ENCODE peak calls at places on chromosomes 12 and 14, in five cellular contexts. One of them, this sample, is unnamed.

GRCh38 chr14:92964124-92965109 is 41.5 kb downstream of the CHGA start:
- DNase-seq in brain microvascular endothelial cell: no peak
- DNase-seq in astrocyte of the spinal cord: no peak
- DNase-seq in BJ: no peak
- DNase-seq in thoracic aorta: no peak
- DNase-seq in this sample: no peak

GRCh38 chr12:67366530-67367196 is 97.5 kb downstream of the CAND1 start:
- DNase-seq in brain microvascular endothelial cell: peak; percentile 56
- DNase-seq in astrocyte of the spinal cord: peak; percentile 53
- DNase-seq in thoracic aorta: no peak
- DNase-seq in BJ: peak; percentile 96
- DNase-seq in this sample: no peak

GRCh38 chr12:108671110-108671509 is 37.4 kb upstream of the SELPLG start:
- DNase-seq in brain microvascular endothelial cell: no peak
- DNase-seq in astrocyte of the spinal cord: no peak
- DNase-seq in thoracic aorta: no peak
- DNase-seq in BJ: no peak
- DNase-seq in this sample: no peak

GRCh38 chr12:96237465-96238077 is 43.4 kb downstream of the ELK3 start:
- DNase-seq in brain microvascular endothelial cell: peak; percentile 96
- DNase-seq in astrocyte of the spinal cord: peak; percentile 98
- DNase-seq in BJ: peak; percentile 88
- DNase-seq in thoracic aorta: peak; percentile 39
- DNase-seq in this sample: peak; percentile 23

GRCh38 chr12:7711133-7711532 is at the start of gene DPPA3:
- DNase-seq in thoracic aorta: no peak
- DNase-seq in BJ: no peak
- DNase-seq in astrocyte of the spinal cord: no peak
- DNase-seq in brain microvascular endothelial cell: no peak
- DNase-seq in this sample: no peak

GRCh38 chr12:2868986-2869385 is 8.0 kb downstream of the FOXM1 start:
- DNase-seq in thoracic aorta: no peak
- DNase-seq in brain microvascular endothelial cell: no peak
- DNase-seq in astrocyte of the spinal cord: peak; percentile 53
- DNase-seq in BJ: no peak
- DNase-seq in this sample: no peak

GRCh38 chr12:108568653-108569154 is 6.3 kb downstream of the ISCU start:
- DNase-seq in BJ: no peak
- DNase-seq in thoracic aorta: no peak
- DNase-seq in brain microvascular endothelial cell: no peak
- DNase-seq in astrocyte of the spinal cord: no peak
- DNase-seq in this sample: peak; percentile 60

GRCh38 chr12:68403296-68403695 is 71.1 kb upstream of the MDM1 start:
- DNase-seq in BJ: no peak
- DNase-seq in astrocyte of the spinal cord: no peak
- DNase-seq in brain microvascular endothelial cell: no peak
- DNase-seq in thoracic aorta: no peak
- DNase-seq in this sample: no peak

GRCh38 chr12:125552223-125552747 is 487.1 kb downstream of the AACS start:
- DNase-seq in thoracic aorta: no peak
- DNase-seq in astrocyte of the spinal cord: no peak
- DNase-seq in brain microvascular endothelial cell: no peak
- DNase-seq in BJ: no peak
- DNase-seq in this sample: no peak

GRCh38 chr12:1131811-1132224 is 140.8 kb downstream of the ERC1 start:
- DNase-seq in BJ: no peak
- DNase-seq in thoracic aorta: no peak
- DNase-seq in brain microvascular endothelial cell: no peak
- DNase-seq in astrocyte of the spinal cord: peak; percentile 61
- DNase-seq in this sample: no peak

GRCh38 chr12:104710940-104711725 is 247.0 kb downstream of the SLC41A2 start:
- DNase-seq in BJ: peak; percentile 85
- DNase-seq in astrocyte of the spinal cord: peak; percentile 60
- DNase-seq in brain microvascular endothelial cell: no peak
- DNase-seq in thoracic aorta: no peak
- DNase-seq in this sample: no peak

GRCh38 chr14:95033851-95034622 is 123.3 kb downstream of the DICER1 start:
- DNase-seq in BJ: no peak
- DNase-seq in brain microvascular endothelial cell: no peak
- DNase-seq in thoracic aorta: no peak
- DNase-seq in astrocyte of the spinal cord: no peak
- DNase-seq in this sample: no peak

GRCh38 chr14:95037273-95037672 is 120.1 kb downstream of the DICER1 start:
- DNase-seq in thoracic aorta: no peak
- DNase-seq in brain microvascular endothelial cell: no peak
- DNase-seq in BJ: no peak
- DNase-seq in astrocyte of the spinal cord: no peak
- DNase-seq in this sample: no peak

GRCh38 chr14:95038521-95039250 is 118.6 kb downstream of the DICER1 start:
- DNase-seq in thoracic aorta: no peak
- DNase-seq in brain microvascular endothelial cell: no peak
- DNase-seq in astrocyte of the spinal cord: no peak
- DNase-seq in BJ: no peak
- DNase-seq in this sample: no peak

GRCh38 chr14:95039259-95039992 is 117.9 kb downstream of the DICER1 start:
- DNase-seq in thoracic aorta: no peak
- DNase-seq in BJ: no peak
- DNase-seq in astrocyte of the spinal cord: no peak
- DNase-seq in brain microvascular endothelial cell: no peak
- DNase-seq in this sample: no peak

DNA sequence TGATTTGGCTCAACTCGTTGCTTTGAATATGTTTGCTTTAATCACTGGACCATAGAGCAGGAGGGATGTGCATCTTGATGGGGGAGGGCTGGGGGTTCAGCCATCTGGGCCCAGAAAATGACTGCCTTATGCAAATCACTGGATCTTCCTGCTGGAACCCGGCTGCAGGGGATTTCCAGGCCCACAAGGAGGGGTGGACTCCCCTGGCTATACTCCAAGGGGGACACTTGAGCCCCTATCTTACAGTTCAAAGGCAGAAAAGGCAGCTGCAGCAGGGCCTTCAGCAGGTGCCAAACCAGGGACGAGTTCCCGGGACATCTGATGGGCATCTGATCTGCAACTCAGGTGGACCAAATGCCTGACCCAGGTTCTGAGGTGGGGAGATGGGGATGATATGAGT is 122.5 kb downstream of the DICER1 start:
- DNase-seq in brain microvascular endothelial cell: no peak
- DNase-seq in thoracic aorta: no peak
- DNase-seq in astrocyte of the spinal cord: no peak
- DNase-seq in BJ: no peak
- DNase-seq in this sample: no peak
- TF ChIP-seq CTCF in brain microvascular endothelial cell: no peak
- TF ChIP-seq CTCF in thoracic aorta: no peak
- TF ChIP-seq CTCF in astrocyte of the spinal cord: no peak
- TF ChIP-seq CTCF in BJ: no peak
- TF ChIP-seq CTCF in this sample: no peak

GRCh38 chr14:89254201-89254919 is 162.7 kb downstream of the FOXN3 start:
- DNase-seq in astrocyte of the spinal cord: no peak
- DNase-seq in BJ: no peak
- DNase-seq in brain microvascular endothelial cell: no peak
- DNase-seq in thoracic aorta: no peak
- DNase-seq in this sample: no peak

GRCh38 chr14:89251066-89251465 is 166.0 kb downstream of the FOXN3 start:
- DNase-seq in brain microvascular endothelial cell: peak; percentile 39
- DNase-seq in astrocyte of the spinal cord: no peak
- DNase-seq in thoracic aorta: no peak
- DNase-seq in BJ: no peak
- DNase-seq in this sample: no peak

GRCh38 chr14:89255012-89255411 is 162.0 kb downstream of the FOXN3 start:
- DNase-seq in BJ: no peak
- DNase-seq in astrocyte of the spinal cord: no peak
- DNase-seq in brain microvascular endothelial cell: no peak
- DNase-seq in thoracic aorta: no peak
- DNase-seq in this sample: no peak

GRCh38 chr14:89255852-89256251 is 161.2 kb downstream of the FOXN3 start:
- DNase-seq in astrocyte of the spinal cord: no peak
- DNase-seq in BJ: no peak
- DNase-seq in thoracic aorta: no peak
- DNase-seq in brain microvascular endothelial cell: no peak
- DNase-seq in this sample: no peak

DNA sequence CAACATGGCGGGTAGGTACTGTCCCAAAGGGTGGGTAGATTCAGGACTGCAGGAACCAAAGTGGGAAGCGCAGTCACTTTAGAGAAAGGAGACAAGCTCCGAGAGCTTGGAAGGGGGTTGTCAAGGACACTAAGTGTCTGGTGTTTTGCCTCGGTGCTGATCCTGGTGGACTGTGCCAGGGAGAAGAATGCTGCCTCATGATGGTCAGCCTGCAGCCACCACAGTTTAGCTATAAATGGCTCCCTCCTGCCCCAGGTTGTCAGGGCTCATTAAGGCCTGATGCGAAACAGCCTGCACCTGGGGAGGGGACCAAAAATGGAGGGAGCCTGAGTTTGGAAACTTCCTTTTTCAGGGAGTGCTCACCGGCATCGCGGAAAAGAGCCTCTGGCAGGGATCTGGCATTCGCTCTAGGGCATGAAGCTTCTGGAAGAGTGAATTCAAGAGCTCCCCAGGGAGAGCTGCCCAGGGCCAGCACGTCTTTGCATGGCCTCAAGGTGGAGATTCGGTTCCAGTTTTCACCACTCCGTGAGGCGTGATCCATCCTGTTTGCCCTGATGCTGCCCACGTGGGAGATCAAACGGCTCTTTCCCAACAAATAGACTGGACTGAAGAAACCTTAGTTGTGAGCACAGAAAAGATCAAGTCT is 164.0 kb downstream of the FOXN3 start:
- DNase-seq in thoracic aorta: no peak
- DNase-seq in brain microvascular endothelial cell: no peak
- DNase-seq in astrocyte of the spinal cord: no peak
- DNase-seq in BJ: no peak
- DNase-seq in this sample: no peak
- TF ChIP-seq CTCF in thoracic aorta: peak; percentile 33
- TF ChIP-seq CTCF in brain microvascular endothelial cell: peak; percentile 38
- TF ChIP-seq CTCF in astrocyte of the spinal cord: peak; percentile 32
- TF ChIP-seq CTCF in BJ: no peak
- TF ChIP-seq CTCF in this sample: no peak

DNA sequence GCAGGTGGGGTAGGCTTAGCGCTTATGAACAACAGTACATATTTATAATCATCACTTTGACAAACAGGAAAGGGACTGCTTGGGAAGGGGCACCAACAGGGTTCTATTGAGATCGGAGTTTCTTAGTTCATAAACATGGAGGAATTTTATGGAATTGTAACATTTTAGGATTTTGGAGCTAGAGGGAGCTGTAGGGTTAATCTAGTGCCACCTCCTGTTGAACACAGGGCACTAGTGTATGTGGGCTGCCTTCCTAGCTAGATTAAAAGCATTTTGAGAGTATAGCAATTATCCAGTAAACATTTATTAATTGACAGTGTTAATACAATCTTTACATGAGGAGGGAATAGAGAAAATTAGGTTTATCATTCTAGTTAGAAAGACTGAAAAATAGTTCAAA is 23.1 kb upstream of the TBC1D30 start:
- DNase-seq in BJ: no peak
- DNase-seq in brain microvascular endothelial cell: no peak
- DNase-seq in thoracic aorta: no peak
- DNase-seq in astrocyte of the spinal cord: no peak
- DNase-seq in this sample: no peak
- TF ChIP-seq CTCF in BJ: peak; percentile 40
- TF ChIP-seq CTCF in brain microvascular endothelial cell: peak; percentile 63
- TF ChIP-seq CTCF in thoracic aorta: no peak
- TF ChIP-seq CTCF in astrocyte of the spinal cord: peak; percentile 48
- TF ChIP-seq CTCF in this sample: no peak

GRCh38 chr12:54414191-54414525 is 4.9 kb downstream of the ITGA5 start:
- DNase-seq in astrocyte of the spinal cord: no peak
- DNase-seq in thoracic aorta: no peak
- DNase-seq in BJ: no peak
- DNase-seq in brain microvascular endothelial cell: no peak
- DNase-seq in this sample: no peak

GRCh38 chr12:54413284-54414190 is 5.5 kb downstream of the ITGA5 start:
- DNase-seq in brain microvascular endothelial cell: peak; percentile 59
- DNase-seq in thoracic aorta: no peak
- DNase-seq in astrocyte of the spinal cord: no peak
- DNase-seq in BJ: no peak
- DNase-seq in this sample: peak; percentile 81

GRCh38 chr12:54417712-54418440 is 1.2 kb downstream of the ITGA5 start:
- DNase-seq in astrocyte of the spinal cord: no peak
- DNase-seq in thoracic aorta: no peak
- DNase-seq in brain microvascular endothelial cell: no peak
- DNase-seq in BJ: no peak
- DNase-seq in this sample: no peak

GRCh38 chr12:54416908-54417603 is 2.0 kb downstream of the ITGA5 start:
- DNase-seq in brain microvascular endothelial cell: no peak
- DNase-seq in thoracic aorta: no peak
- DNase-seq in astrocyte of the spinal cord: no peak
- DNase-seq in BJ: no peak
- DNase-seq in this sample: no peak

DNA sequence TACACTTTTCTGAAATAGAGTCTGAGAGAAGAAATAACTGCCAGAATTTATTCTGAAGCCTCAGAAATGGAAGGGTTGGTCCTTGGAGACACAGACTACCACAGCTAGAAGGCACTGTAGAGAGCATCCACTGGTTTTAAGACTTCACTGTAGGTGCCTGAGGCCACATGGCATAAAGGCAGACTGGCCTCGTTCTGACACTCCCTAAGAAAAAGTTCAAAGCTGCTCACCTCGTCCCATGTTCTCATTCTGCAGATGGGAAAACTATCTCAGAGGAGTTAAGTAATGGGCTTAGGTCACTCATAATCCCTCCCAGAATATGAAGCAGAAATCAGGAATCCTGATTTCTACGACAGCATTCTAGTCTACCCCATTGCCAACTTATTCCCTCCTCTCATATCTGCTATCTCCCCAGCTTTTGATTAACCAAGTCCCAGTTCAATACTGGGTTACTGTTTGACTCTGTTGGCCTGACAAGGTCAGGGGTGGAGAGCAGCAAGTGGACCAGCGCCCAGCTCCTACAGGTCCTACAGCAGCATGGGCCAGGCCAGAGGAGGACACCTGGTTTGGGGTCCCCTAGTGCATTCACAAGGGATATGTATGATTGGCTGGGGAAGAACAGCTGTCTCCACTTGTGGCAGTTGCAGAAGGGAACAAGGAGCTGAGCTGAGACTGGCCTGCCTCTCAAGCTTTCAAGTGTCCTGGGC is 3.7 kb downstream of the ITGA5 start:
- DNase-seq in brain microvascular endothelial cell: no peak
- DNase-seq in astrocyte of the spinal cord: no peak
- DNase-seq in thoracic aorta: no peak
- DNase-seq in BJ: no peak
- DNase-seq in this sample: no peak
- TF ChIP-seq CTCF in brain microvascular endothelial cell: peak; percentile 14
- TF ChIP-seq CTCF in astrocyte of the spinal cord: no peak
- TF ChIP-seq CTCF in thoracic aorta: no peak
- TF ChIP-seq CTCF in BJ: peak; percentile 11
- TF ChIP-seq CTCF in this sample: no peak

DNA sequence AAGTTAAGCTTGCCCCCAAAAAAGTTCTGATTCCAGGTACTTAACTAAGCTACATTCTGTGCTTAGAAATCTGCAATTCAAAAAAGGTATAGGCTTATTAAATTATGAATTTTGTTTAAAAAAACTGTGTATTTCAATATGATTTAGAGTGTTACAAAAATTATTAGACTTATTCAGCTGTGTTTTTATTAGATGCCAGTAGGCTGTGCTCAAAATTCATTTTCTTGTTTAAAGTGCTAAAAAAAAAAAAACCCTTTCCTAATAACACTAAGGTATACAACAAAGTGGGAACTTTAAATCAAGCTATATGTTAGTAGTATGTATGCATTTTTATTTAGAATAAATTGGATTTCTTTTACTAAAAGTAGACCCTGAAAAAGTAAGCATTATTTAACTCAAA is 25.0 kb downstream of the LRRC9 start:
- DNase-seq in BJ: no peak
- DNase-seq in brain microvascular endothelial cell: no peak
- DNase-seq in thoracic aorta: no peak
- DNase-seq in astrocyte of the spinal cord: no peak
- DNase-seq in this sample: no peak
- TF ChIP-seq CTCF in BJ: no peak
- TF ChIP-seq CTCF in brain microvascular endothelial cell: no peak
- TF ChIP-seq CTCF in thoracic aorta: no peak
- TF ChIP-seq CTCF in astrocyte of the spinal cord: no peak
- TF ChIP-seq CTCF in this sample: no peak